ENCODE peak calls at places on chromosomes 16 and 17, in nine cellular contexts. Y is esophagus squamous epithelium, P is tibial nerve, C is gastrocnemius medialis, F is right lobe of liver, B is HCT116, Q is prostate gland, D is transverse colon, I is ovary. R is an unnamed sample.

GRCh38 chr16:85061566-85061965 is 34.0 kb downstream of the KIAA0513 start:
- DNase-seq in Y (no peak), P (peak; percentile 41), C (peak; percentile 46), F (peak; percentile 64), B (no peak), Q (no peak), D (peak; percentile 40), I (no peak), R (peak; percentile 67)

GRCh38 chr16:6573577-6573976 is 759.1 kb upstream of the RBFOX1 start:
- DNase-seq in Y (no peak), P (peak; percentile 4), C (no peak), F (no peak), B (no peak), Q (peak; percentile 44), D (peak; percentile 28), I (no peak), R (peak; percentile 76)

GRCh38 chr17:7838291-7839075 is 4.5 kb downstream of the KDM6B start:
- DNase-seq in Y (no peak), P (no peak), C (no peak), F (peak; percentile 67), B (no peak), Q (no peak), D (peak; percentile 53), I (peak; percentile 66), R (peak; percentile 41)

GRCh38 chr17:45228121-45228941 is 6.6 kb downstream of the FMNL1 start:
- DNase-seq in Y (no peak), P (no peak), C (no peak), F (peak; percentile 50), B (no peak), Q (no peak), D (peak; percentile 13), I (no peak), R (no peak)

GRCh38 chr16:84922351-84923135 is 88.8 kb downstream of the ZDHHC7 start:
- DNase-seq in Y (no peak), P (peak; percentile 51), C (peak; percentile 46), F (peak; percentile 70), B (no peak), Q (no peak), D (peak; percentile 63), I (peak; percentile 85), R (peak; percentile 64)

GRCh38 chr17:40157972-40158371 is 17.6 kb downstream of the CASC3 start:
- DNase-seq in Y (no peak), P (no peak), C (no peak), F (no peak), B (no peak), Q (no peak), D (no peak), I (no peak), R (no peak)

GRCh38 chr17:33385133-33385532 is 92.0 kb upstream of the ASIC2 start:
- DNase-seq in Y (no peak), P (no peak), C (no peak), F (no peak), B (no peak), Q (no peak), D (no peak), I (no peak), R (no peak)

GRCh38 chr16:71246309-71246708 is 15.8 kb upstream of the HYDIN start:
- DNase-seq in Y (no peak), P (no peak), C (no peak), F (no peak), B (no peak), Q (no peak), D (no peak), I (no peak), R (no peak)

GRCh38 chr16:84617068-84617630 is 729 bp downstream of the COTL1 start:
- DNase-seq in Y (no peak), P (no peak), C (no peak), F (peak; percentile 48), B (no peak), Q (no peak), D (peak; percentile 59), I (no peak), R (no peak)

GRCh38 chr16:50273888-50274770 is 7.8 kb downstream of the ADCY7 start:
- DNase-seq in Y (no peak), P (no peak), C (no peak), F (peak; percentile 47), B (no peak), Q (no peak), D (peak; percentile 60), I (no peak), R (no peak)

GRCh38 chr17:32927724-32928526 is at the start of gene TMEM98:
- DNase-seq in Y (no peak), P (no peak), C (no peak), F (peak; percentile 49), B (no peak), Q (no peak), D (peak; percentile 54), I (peak; percentile 53), R (no peak)

GRCh38 chr16:4414187-4414909 is 2.0 kb downstream of the CORO7 start:
- DNase-seq in Y (no peak), P (no peak), C (no peak), F (no peak), B (no peak), Q (no peak), D (peak; percentile 61), I (no peak), R (no peak)

GRCh38 chr16:49592507-49593422 is 219.2 kb downstream of the C16orf78 start:
- DNase-seq in Y (no peak), P (no peak), C (no peak), F (peak; percentile 47), B (peak; percentile 12), Q (no peak), D (peak; percentile 25), I (no peak), R (no peak)

GRCh38 chr17:43839670-43840101 is 6.7 kb upstream of the MPP3 start:
- DNase-seq in Y (no peak), P (no peak), C (peak; percentile 29), F (peak; percentile 83), B (peak; percentile 76), Q (peak; percentile 33), D (peak; percentile 82), I (no peak), R (no peak)

GRCh38 chr17:841313-841712 is 59.2 kb downstream of the MRM3 start:
- DNase-seq in Y (no peak), P (no peak), C (no peak), F (no peak), B (no peak), Q (no peak), D (no peak), I (no peak), R (no peak)

GRCh38 chr17:5883775-5884665 is 186.2 kb upstream of the WSCD1 start:
- DNase-seq in Y (no peak), P (no peak), C (no peak), F (no peak), B (no peak), Q (no peak), D (no peak), I (no peak), R (no peak)

GRCh38 chr17:39953471-39953888 is 9.3 kb upstream of the GSDMA start:
- DNase-seq in Y (no peak), P (no peak), C (no peak), F (no peak), B (no peak), Q (no peak), D (no peak), I (no peak), R (no peak)

GRCh38 chr17:75779987-75780889 is 4.4 kb upstream of the UNK start:
- DNase-seq in Y (no peak), P (no peak), C (no peak), F (no peak), B (no peak), Q (no peak), D (no peak), I (no peak), R (no peak)
- TF ChIP-seq POLR2A in Y (no peak), P (no peak), C (no peak), F (no peak), B (no peak), Q (no peak), D (no peak), I (no peak), R (no peak)

GRCh38 chr17:67378444-67379250 is 1.6 kb downstream of the PITPNC1 start:
- DNase-seq in Y (no peak), P (peak; percentile 63), C (peak; percentile 68), F (peak; percentile 84), B (peak; percentile 56), Q (peak; percentile 79), D (peak; percentile 79), I (peak; percentile 78), R (peak; percentile 78)
- TF ChIP-seq POLR2A in Y (peak; percentile 77), P (no peak), C (peak; percentile 84), F (peak; percentile 74), B (no peak), Q (peak; percentile 63), D (peak; percentile 65), I (peak; percentile 47), R (peak; percentile 61)

GRCh38 chr17:9240659-9241370 is 219.5 kb downstream of the NTN1 start:
- DNase-seq in Y (no peak), P (peak; percentile 86), C (peak; percentile 33), F (peak; percentile 61), B (no peak), Q (peak; percentile 55), D (peak; percentile 71), I (peak; percentile 84), R (peak; percentile 69)
- TF ChIP-seq POLR2A in Y (no peak), P (peak; percentile 17), C (no peak), F (no peak), B (no peak), Q (no peak), D (no peak), I (peak; percentile 7), R (no peak)

GRCh38 chr17:76671123-76671911 is 27.8 kb upstream of the ST6GALNAC1 start:
- DNase-seq in Y (peak; percentile 99), P (peak; percentile 100), C (peak; percentile 99), F (peak; percentile 100), B (peak; percentile 100), Q (peak; percentile 100), D (peak; percentile 100), I (peak; percentile 100), R (peak; percentile 99)

GRCh38 chr17:76670708-76671122 is 27.2 kb upstream of the ST6GALNAC1 start:
- DNase-seq in Y (no peak), P (no peak), C (no peak), F (no peak), B (no peak), Q (no peak), D (no peak), I (no peak), R (no peak)

GRCh38 chr17:76672892-76673291 is 29.3 kb upstream of the ST6GALNAC1 start:
- DNase-seq in Y (no peak), P (no peak), C (no peak), F (no peak), B (no peak), Q (no peak), D (no peak), I (no peak), R (peak; percentile 15)

GRCh38 chr17:76672270-76672851 is 28.8 kb upstream of the ST6GALNAC1 start:
- DNase-seq in Y (no peak), P (no peak), C (no peak), F (no peak), B (no peak), Q (no peak), D (peak; percentile 39), I (no peak), R (no peak)

GRCh38 chr17:76671912-76672262 is 28.3 kb upstream of the ST6GALNAC1 start:
- DNase-seq in Y (no peak), P (no peak), C (no peak), F (no peak), B (no peak), Q (no peak), D (no peak), I (no peak), R (no peak)
- TF ChIP-seq POLR2A in Y (peak; percentile 76), P (peak; percentile 46), C (peak; percentile 29), F (peak; percentile 96), B (peak; percentile 98), Q (peak; percentile 42), D (peak; percentile 89), I (peak; percentile 7), R (peak; percentile 55)